ENCODE peak calls at places on chromosomes 4 and X, in nine cellular contexts. One of them, this sample, is unnamed.

GRCh38 chrX:87900320-87900908 is 382.8 kb downstream of the KLHL4 start:
- DNase-seq in RPMI7951: peak; percentile 35
- DNase-seq in progenitor cell of endocrine pancreas: no peak
- DNase-seq in nephron progenitor cell: no peak
- DNase-seq in left ventricle myocardium superior: no peak
- DNase-seq in RKO: peak; percentile 16
- DNase-seq in cerebellum: no peak
- DNase-seq in fibroblast of lung: no peak
- DNase-seq in NCI-H1105: no peak
- DNase-seq in this sample: no peak

GRCh38 chr4:168551945-168552695 is 55.3 kb downstream of the PALLD start:
- DNase-seq in RPMI7951: peak; percentile 44
- DNase-seq in progenitor cell of endocrine pancreas: no peak
- DNase-seq in nephron progenitor cell: no peak
- DNase-seq in left ventricle myocardium superior: no peak
- DNase-seq in RKO: peak; percentile 57
- DNase-seq in cerebellum: no peak
- DNase-seq in fibroblast of lung: no peak
- DNase-seq in NCI-H1105: no peak
- DNase-seq in this sample: no peak

GRCh38 chrX:119468186-119468929 is at the start of gene SLC25A5:
- DNase-seq in RPMI7951: peak; percentile 77
- DNase-seq in progenitor cell of endocrine pancreas: peak; percentile 58
- DNase-seq in nephron progenitor cell: peak; percentile 80
- DNase-seq in left ventricle myocardium superior: peak; percentile 91
- DNase-seq in RKO: peak; percentile 87
- DNase-seq in cerebellum: peak; percentile 91
- DNase-seq in fibroblast of lung: peak; percentile 73
- DNase-seq in NCI-H1105: peak; percentile 69
- DNase-seq in this sample: peak; percentile 57

GRCh38 chrX:132023896-132024386 is 839 bp downstream of the STK26 start:
- DNase-seq in RPMI7951: peak; percentile 15
- DNase-seq in progenitor cell of endocrine pancreas: no peak
- DNase-seq in nephron progenitor cell: peak; percentile 54
- DNase-seq in left ventricle myocardium superior: peak; percentile 22
- DNase-seq in RKO: peak; percentile 73
- DNase-seq in cerebellum: peak; percentile 20
- DNase-seq in fibroblast of lung: no peak
- DNase-seq in NCI-H1105: no peak
- DNase-seq in this sample: no peak

GRCh38 chr4:1714303-1715001 is 2.3 kb upstream of the SLBP start:
- DNase-seq in RPMI7951: no peak
- DNase-seq in progenitor cell of endocrine pancreas: no peak
- DNase-seq in nephron progenitor cell: no peak
- DNase-seq in left ventricle myocardium superior: no peak
- DNase-seq in RKO: peak; percentile 53
- DNase-seq in cerebellum: no peak
- DNase-seq in fibroblast of lung: peak; percentile 38
- DNase-seq in NCI-H1105: no peak
- DNase-seq in this sample: no peak

GRCh38 chr4:43394976-43395375 is 502.5 kb downstream of the GRXCR1 start:
- DNase-seq in RPMI7951: peak; percentile 47
- DNase-seq in progenitor cell of endocrine pancreas: no peak
- DNase-seq in nephron progenitor cell: no peak
- DNase-seq in left ventricle myocardium superior: no peak
- DNase-seq in RKO: no peak
- DNase-seq in cerebellum: no peak
- DNase-seq in fibroblast of lung: peak; percentile 30
- DNase-seq in NCI-H1105: no peak
- DNase-seq in this sample: no peak

GRCh38 chr4:6963139-6963611 is 53.5 kb downstream of the TBC1D14 start:
- DNase-seq in RPMI7951: peak; percentile 63
- DNase-seq in progenitor cell of endocrine pancreas: no peak
- DNase-seq in nephron progenitor cell: no peak
- DNase-seq in left ventricle myocardium superior: no peak
- DNase-seq in RKO: no peak
- DNase-seq in cerebellum: no peak
- DNase-seq in fibroblast of lung: peak; percentile 23
- DNase-seq in NCI-H1105: no peak
- DNase-seq in this sample: no peak

GRCh38 chrX:41145920-41146608 is 60.8 kb downstream of the USP9X start:
- DNase-seq in RPMI7951: peak; percentile 86
- DNase-seq in progenitor cell of endocrine pancreas: no peak
- DNase-seq in nephron progenitor cell: no peak
- DNase-seq in left ventricle myocardium superior: no peak
- DNase-seq in RKO: peak; percentile 57
- DNase-seq in cerebellum: no peak
- DNase-seq in fibroblast of lung: peak; percentile 92
- DNase-seq in NCI-H1105: no peak
- DNase-seq in this sample: peak; percentile 81

GRCh38 chr4:48322063-48322462 is 19.3 kb upstream of the SLAIN2 start:
- DNase-seq in RPMI7951: no peak
- DNase-seq in progenitor cell of endocrine pancreas: no peak
- DNase-seq in nephron progenitor cell: no peak
- DNase-seq in left ventricle myocardium superior: no peak
- DNase-seq in RKO: no peak
- DNase-seq in cerebellum: no peak
- DNase-seq in fibroblast of lung: no peak
- DNase-seq in NCI-H1105: no peak
- DNase-seq in this sample: no peak

GRCh38 chr4:27013012-27013411 is 152.4 kb downstream of the STIM2 start:
- DNase-seq in RPMI7951: no peak
- DNase-seq in progenitor cell of endocrine pancreas: no peak
- DNase-seq in nephron progenitor cell: no peak
- DNase-seq in left ventricle myocardium superior: no peak
- DNase-seq in RKO: no peak
- DNase-seq in cerebellum: no peak
- DNase-seq in fibroblast of lung: no peak
- DNase-seq in NCI-H1105: no peak
- DNase-seq in this sample: no peak

GRCh38 chr4:168853770-168854169 is 156.3 kb downstream of the CBR4 start:
- DNase-seq in RPMI7951: no peak
- DNase-seq in progenitor cell of endocrine pancreas: no peak
- DNase-seq in nephron progenitor cell: no peak
- DNase-seq in left ventricle myocardium superior: no peak
- DNase-seq in RKO: no peak
- DNase-seq in cerebellum: no peak
- DNase-seq in fibroblast of lung: no peak
- DNase-seq in NCI-H1105: no peak
- DNase-seq in this sample: no peak

GRCh38 chrX:29466441-29466840 is 748.9 kb upstream of the MAGEB2 start:
- DNase-seq in RPMI7951: no peak
- DNase-seq in progenitor cell of endocrine pancreas: no peak
- DNase-seq in nephron progenitor cell: no peak
- DNase-seq in left ventricle myocardium superior: no peak
- DNase-seq in RKO: no peak
- DNase-seq in cerebellum: no peak
- DNase-seq in fibroblast of lung: peak; percentile 13
- DNase-seq in NCI-H1105: no peak
- DNase-seq in this sample: peak; percentile 9

This sample was measured in stromal cell of bone marrow.